ENCODE peak calls at places on chromosomes 7 and 10, in seven cellular contexts. V is iPS-NIHi11; D is BJ; A is stimulated activated CD4-positive, alpha-beta T cell treated with anti-CD3 and anti-CD28 coated beads, Interleukin-2, amount 100 ng/mL, for 24 hours; H is midbrain; S is spleen; Z is effector memory CD8-positive, alpha-beta T cell. C is an unnamed sample.

GRCh38 chr10:122368502-122369254 is 5.8 kb upstream of the PLEKHA1 start:
- DNase-seq in S (no peak), V (no peak), H (peak), A (no peak), D (no peak), Z (no peak), C (no peak)

GRCh38 chr10:69801094-69801433 is 642 bp upstream of the COL13A1 start:
- DNase-seq in A (peak), S (no peak), H (no peak), Z (no peak), V (peak), D (no peak), C (no peak)

GRCh38 chr10:112981553-112981952 is 31.5 kb downstream of the TCF7L2 start:
- DNase-seq in V (no peak), S (no peak), H (no peak), A (peak), Z (peak), D (no peak), C (peak)

GRCh38 chr10:88989824-88990527 is 622 bp upstream of the FAS start:
- DNase-seq in A (no peak), Z (no peak), V (peak), D (peak), S (no peak), H (peak), C (no peak)

GRCh38 chr7:147249956-147250355 is 1133.4 kb downstream of the CNTNAP2 start:
- DNase-seq in H (no peak), Z (no peak), V (no peak), S (no peak), D (no peak), A (no peak), C (no peak)

GRCh38 chr10:127040756-127041155 is 135.5 kb downstream of the DOCK1 start:
- DNase-seq in H (no peak), S (no peak), Z (no peak), D (no peak), A (no peak), V (no peak), C (no peak)

GRCh38 chr7:87226495-87226894 is 7.0 kb upstream of the TMEM243 start:
- DNase-seq in V (no peak), A (no peak), H (no peak), D (no peak), S (no peak), Z (no peak), C (no peak)

GRCh38 chr7:91196058-91196457 is 68.2 kb upstream of the FZD1 start:
- DNase-seq in Z (no peak), S (no peak), H (no peak), V (no peak), D (no peak), A (no peak), C (no peak)

GRCh38 chr10:124705021-124705740 is 39.0 kb downstream of the FAM53B start:
- DNase-seq in S (peak), D (no peak), H (no peak), V (peak), A (no peak), Z (no peak), C (no peak)

GRCh38 chr7:104873346-104873849 is 140.6 kb upstream of the KMT2E start:
- DNase-seq in Z (no peak), D (no peak), H (no peak), V (no peak), S (no peak), A (no peak), C (no peak)

GRCh38 chr10:50404021-50404823 is 152.9 kb upstream of the ASAH2 start:
- DNase-seq in D (no peak), V (no peak), Z (no peak), A (no peak), S (no peak), H (no peak), C (no peak)

GRCh38 chr7:25780904-25781303 is 371.1 kb upstream of the NFE2L3 start:
- DNase-seq in S (no peak), A (no peak), V (no peak), Z (no peak), H (no peak), D (no peak), C (no peak)

GRCh38 chr7:75989726-75990388 is 4.5 kb downstream of the TMEM120A start:
- DNase-seq in S (peak), V (peak), Z (no peak), A (no peak), H (no peak), D (no peak), C (no peak)

GRCh38 chr7:94393251-94393758 is 1.4 kb upstream of the COL1A2 start:
- DNase-seq in D (no peak), Z (no peak), V (peak), H (no peak), S (no peak), A (no peak), C (no peak)

GRCh38 chr10:26859241-26860025 is 1.3 kb downstream of the ABI1 start:
- DNase-seq in D (no peak), H (peak), Z (no peak), S (no peak), A (no peak), V (no peak), C (no peak)

GRCh38 chr7:132609222-132609621 is 33.0 kb upstream of the PLXNA4 start:
- DNase-seq in V (no peak), A (no peak), H (no peak), D (no peak), S (no peak), Z (no peak), C (no peak)

GRCh38 chr7:106326594-106327537 is 42.1 kb upstream of the NAMPT start:
- DNase-seq in S (no peak), Z (no peak), A (no peak), D (peak), V (no peak), H (no peak), C (no peak)

GRCh38 chr7:158366346-158366745 is 221.3 kb downstream of the PTPRN2 start:
- DNase-seq in V (no peak), A (no peak), D (no peak), S (peak), Z (no peak), H (no peak), C (no peak)

GRCh38 chr10:21519981-21520436 is 5.5 kb downstream of the SKIDA1 start:
- DNase-seq in V (no peak), Z (no peak), A (no peak), S (no peak), D (no peak), H (peak), C (no peak)

GRCh38 chr10:62373995-62374861 is at the start of gene ZNF365:
- DNase-seq in H (peak), Z (peak), A (peak), S (peak), D (no peak), V (peak), C (peak)

GRCh38 chr7:19107392-19108147 is 9.9 kb downstream of the TWIST1 start:
- DNase-seq in H (peak), Z (no peak), S (no peak), V (no peak), D (no peak), A (no peak), C (no peak)

GRCh38 chr7:151626422-151627115 is 106.9 kb upstream of the RHEB start:
- DNase-seq in S (no peak), H (peak), V (peak), D (no peak), A (peak), Z (no peak), C (peak)

GRCh38 chr10:16863766-16864165 is 46.5 kb upstream of the RSU1 start:
- DNase-seq in S (no peak), A (no peak), V (no peak), D (no peak), H (no peak), Z (no peak), C (no peak)

GRCh38 chr10:77545585-77545984 is 92.0 kb downstream of the KCNMA1 start:
- DNase-seq in Z (no peak), D (no peak), A (no peak), V (no peak), H (no peak), S (no peak), C (no peak)

GRCh38 chr10:112053895-112054294 is 129.7 kb downstream of the GPAM start:
- DNase-seq in V (no peak), S (no peak), H (no peak), A (no peak), D (no peak), Z (no peak), C (no peak)

GRCh38 chr7:55148571-55148970 is 129.8 kb downstream of the EGFR start:
- DNase-seq in V (no peak), D (no peak), Z (no peak), S (no peak), H (no peak), A (no peak), C (no peak)